ENCODE peak calls at places on chromosome 14, in five cellular contexts. One of them, this sample, is unnamed.

GRCh38 chr14:68771631-68772030 is 21.2 kb downstream of the ZFP36L1 start:
- DNase-seq in activated naive CD4-positive, alpha-beta T cell treated with anti-CD3 and anti-CD28 coated beads, Interleukin-2, amount 10 ng/mL, durations not matched to agents 7 days and 5 days: peak; percentile 64
- DNase-seq in activated T-cell treated with anti-CD3 and anti-CD28 coated beads for 24 hours: no peak
- DNase-seq in activated CD4-positive, alpha-beta T cell treated with anti-CD3 and anti-CD28 coated beads, Interleukin-2, amount 50 U/mL, for 48 hours: no peak
- DNase-seq in RPMI7951: no peak
- DNase-seq in this sample: no peak

GRCh38 chr14:68140111-68140741 is 320.6 kb downstream of the RAD51B start:
- DNase-seq in activated naive CD4-positive, alpha-beta T cell treated with anti-CD3 and anti-CD28 coated beads, Interleukin-2, amount 10 ng/mL, durations not matched to agents 7 days and 5 days: no peak
- DNase-seq in activated T-cell treated with anti-CD3 and anti-CD28 coated beads for 24 hours: no peak
- DNase-seq in activated CD4-positive, alpha-beta T cell treated with anti-CD3 and anti-CD28 coated beads, Interleukin-2, amount 50 U/mL, for 48 hours: no peak
- DNase-seq in RPMI7951: peak; percentile 99
- DNase-seq in this sample: no peak

GRCh38 chr14:23352506-23353432 is at the start of gene SLC22A17:
- DNase-seq in activated naive CD4-positive, alpha-beta T cell treated with anti-CD3 and anti-CD28 coated beads, Interleukin-2, amount 10 ng/mL, durations not matched to agents 7 days and 5 days: peak; percentile 60
- DNase-seq in activated T-cell treated with anti-CD3 and anti-CD28 coated beads for 24 hours: peak; percentile 48
- DNase-seq in activated CD4-positive, alpha-beta T cell treated with anti-CD3 and anti-CD28 coated beads, Interleukin-2, amount 50 U/mL, for 48 hours: peak; percentile 57
- DNase-seq in RPMI7951: peak; percentile 80
- DNase-seq in this sample: no peak

GRCh38 chr14:68979722-68980552 is 835 bp upstream of the ACTN1 start:
- DNase-seq in activated naive CD4-positive, alpha-beta T cell treated with anti-CD3 and anti-CD28 coated beads, Interleukin-2, amount 10 ng/mL, durations not matched to agents 7 days and 5 days: peak; percentile 28
- DNase-seq in activated T-cell treated with anti-CD3 and anti-CD28 coated beads for 24 hours: no peak
- DNase-seq in activated CD4-positive, alpha-beta T cell treated with anti-CD3 and anti-CD28 coated beads, Interleukin-2, amount 50 U/mL, for 48 hours: no peak
- DNase-seq in RPMI7951: peak; percentile 55
- DNase-seq in this sample: peak; percentile 41

GRCh38 chr14:32560213-32560857 is 231.2 kb downstream of the AKAP6 start:
- DNase-seq in activated naive CD4-positive, alpha-beta T cell treated with anti-CD3 and anti-CD28 coated beads, Interleukin-2, amount 10 ng/mL, durations not matched to agents 7 days and 5 days: peak; percentile 54
- DNase-seq in activated T-cell treated with anti-CD3 and anti-CD28 coated beads for 24 hours: peak; percentile 0
- DNase-seq in activated CD4-positive, alpha-beta T cell treated with anti-CD3 and anti-CD28 coated beads, Interleukin-2, amount 50 U/mL, for 48 hours: peak; percentile 7
- DNase-seq in RPMI7951: peak; percentile 66
- DNase-seq in this sample: peak; percentile 46

GRCh38 chr14:59634617-59635016 is 58.0 kb upstream of the CCDC175 start:
- DNase-seq in activated naive CD4-positive, alpha-beta T cell treated with anti-CD3 and anti-CD28 coated beads, Interleukin-2, amount 10 ng/mL, durations not matched to agents 7 days and 5 days: no peak
- DNase-seq in activated T-cell treated with anti-CD3 and anti-CD28 coated beads for 24 hours: no peak
- DNase-seq in activated CD4-positive, alpha-beta T cell treated with anti-CD3 and anti-CD28 coated beads, Interleukin-2, amount 50 U/mL, for 48 hours: no peak
- DNase-seq in RPMI7951: no peak
- DNase-seq in this sample: no peak

GRCh38 chr14:74634481-74634880 is 22.4 kb upstream of the LTBP2 start:
- DNase-seq in activated naive CD4-positive, alpha-beta T cell treated with anti-CD3 and anti-CD28 coated beads, Interleukin-2, amount 10 ng/mL, durations not matched to agents 7 days and 5 days: no peak
- DNase-seq in activated T-cell treated with anti-CD3 and anti-CD28 coated beads for 24 hours: no peak
- DNase-seq in activated CD4-positive, alpha-beta T cell treated with anti-CD3 and anti-CD28 coated beads, Interleukin-2, amount 50 U/mL, for 48 hours: no peak
- DNase-seq in RPMI7951: no peak
- DNase-seq in this sample: no peak

GRCh38 chr14:58713677-58714076 is 75.9 kb downstream of the DACT1 start:
- DNase-seq in activated naive CD4-positive, alpha-beta T cell treated with anti-CD3 and anti-CD28 coated beads, Interleukin-2, amount 10 ng/mL, durations not matched to agents 7 days and 5 days: no peak
- DNase-seq in activated T-cell treated with anti-CD3 and anti-CD28 coated beads for 24 hours: no peak
- DNase-seq in activated CD4-positive, alpha-beta T cell treated with anti-CD3 and anti-CD28 coated beads, Interleukin-2, amount 50 U/mL, for 48 hours: no peak
- DNase-seq in RPMI7951: no peak
- DNase-seq in this sample: no peak

GRCh38 chr14:100432652-100433427 is 109.7 kb downstream of the SLC25A47 start:
- DNase-seq in activated naive CD4-positive, alpha-beta T cell treated with anti-CD3 and anti-CD28 coated beads, Interleukin-2, amount 10 ng/mL, durations not matched to agents 7 days and 5 days: no peak
- DNase-seq in activated T-cell treated with anti-CD3 and anti-CD28 coated beads for 24 hours: no peak
- DNase-seq in activated CD4-positive, alpha-beta T cell treated with anti-CD3 and anti-CD28 coated beads, Interleukin-2, amount 50 U/mL, for 48 hours: no peak
- DNase-seq in RPMI7951: no peak
- DNase-seq in this sample: no peak

GRCh38 chr14:82710257-82710841 is 1176.7 kb upstream of the SEL1L start:
- DNase-seq in activated naive CD4-positive, alpha-beta T cell treated with anti-CD3 and anti-CD28 coated beads, Interleukin-2, amount 10 ng/mL, durations not matched to agents 7 days and 5 days: peak; percentile 50
- DNase-seq in activated T-cell treated with anti-CD3 and anti-CD28 coated beads for 24 hours: peak; percentile 1
- DNase-seq in activated CD4-positive, alpha-beta T cell treated with anti-CD3 and anti-CD28 coated beads, Interleukin-2, amount 50 U/mL, for 48 hours: peak; percentile 49
- DNase-seq in RPMI7951: peak; percentile 29
- DNase-seq in this sample: peak; percentile 19

GRCh38 chr14:105414456-105415371 is 4.9 kb upstream of the MTA1 start:
- DNase-seq in activated naive CD4-positive, alpha-beta T cell treated with anti-CD3 and anti-CD28 coated beads, Interleukin-2, amount 10 ng/mL, durations not matched to agents 7 days and 5 days: peak; percentile 75
- DNase-seq in activated T-cell treated with anti-CD3 and anti-CD28 coated beads for 24 hours: peak; percentile 64
- DNase-seq in activated CD4-positive, alpha-beta T cell treated with anti-CD3 and anti-CD28 coated beads, Interleukin-2, amount 50 U/mL, for 48 hours: peak; percentile 66
- DNase-seq in RPMI7951: peak; percentile 38
- DNase-seq in this sample: peak; percentile 81

GRCh38 chr14:52043690-52044089 is 25.2 kb downstream of the NID2 start:
- DNase-seq in activated naive CD4-positive, alpha-beta T cell treated with anti-CD3 and anti-CD28 coated beads, Interleukin-2, amount 10 ng/mL, durations not matched to agents 7 days and 5 days: peak; percentile 58
- DNase-seq in activated T-cell treated with anti-CD3 and anti-CD28 coated beads for 24 hours: peak; percentile 20
- DNase-seq in activated CD4-positive, alpha-beta T cell treated with anti-CD3 and anti-CD28 coated beads, Interleukin-2, amount 50 U/mL, for 48 hours: peak; percentile 51
- DNase-seq in RPMI7951: peak; percentile 60
- DNase-seq in this sample: peak; percentile 24

GRCh38 chr14:62117010-62117717 is 354.9 kb downstream of the SNAPC1 start:
- DNase-seq in activated naive CD4-positive, alpha-beta T cell treated with anti-CD3 and anti-CD28 coated beads, Interleukin-2, amount 10 ng/mL, durations not matched to agents 7 days and 5 days: peak; percentile 70
- DNase-seq in activated T-cell treated with anti-CD3 and anti-CD28 coated beads for 24 hours: peak; percentile 60
- DNase-seq in activated CD4-positive, alpha-beta T cell treated with anti-CD3 and anti-CD28 coated beads, Interleukin-2, amount 50 U/mL, for 48 hours: peak; percentile 61
- DNase-seq in RPMI7951: peak; percentile 30
- DNase-seq in this sample: no peak

GRCh38 chr14:24435192-24435810 is 5.5 kb downstream of the KHNYN start:
- DNase-seq in activated naive CD4-positive, alpha-beta T cell treated with anti-CD3 and anti-CD28 coated beads, Interleukin-2, amount 10 ng/mL, durations not matched to agents 7 days and 5 days: no peak
- DNase-seq in activated T-cell treated with anti-CD3 and anti-CD28 coated beads for 24 hours: no peak
- DNase-seq in activated CD4-positive, alpha-beta T cell treated with anti-CD3 and anti-CD28 coated beads, Interleukin-2, amount 50 U/mL, for 48 hours: no peak
- DNase-seq in RPMI7951: no peak
- DNase-seq in this sample: no peak

GRCh38 chr14:63287661-63288483 is 30.9 kb downstream of the GPHB5 start:
- DNase-seq in activated naive CD4-positive, alpha-beta T cell treated with anti-CD3 and anti-CD28 coated beads, Interleukin-2, amount 10 ng/mL, durations not matched to agents 7 days and 5 days: no peak
- DNase-seq in activated T-cell treated with anti-CD3 and anti-CD28 coated beads for 24 hours: no peak
- DNase-seq in activated CD4-positive, alpha-beta T cell treated with anti-CD3 and anti-CD28 coated beads, Interleukin-2, amount 50 U/mL, for 48 hours: no peak
- DNase-seq in RPMI7951: no peak
- DNase-seq in this sample: no peak

GRCh38 chr14:36020120-36021029 is 156.1 kb downstream of the PTCSC3 start:
- DNase-seq in activated naive CD4-positive, alpha-beta T cell treated with anti-CD3 and anti-CD28 coated beads, Interleukin-2, amount 10 ng/mL, durations not matched to agents 7 days and 5 days: no peak
- DNase-seq in activated T-cell treated with anti-CD3 and anti-CD28 coated beads for 24 hours: no peak
- DNase-seq in activated CD4-positive, alpha-beta T cell treated with anti-CD3 and anti-CD28 coated beads, Interleukin-2, amount 50 U/mL, for 48 hours: no peak
- DNase-seq in RPMI7951: no peak
- DNase-seq in this sample: no peak

GRCh38 chr14:23568600-23569310 is 1.2 kb upstream of the AP1G2 start:
- DNase-seq in activated naive CD4-positive, alpha-beta T cell treated with anti-CD3 and anti-CD28 coated beads, Interleukin-2, amount 10 ng/mL, durations not matched to agents 7 days and 5 days: peak; percentile 42
- DNase-seq in activated T-cell treated with anti-CD3 and anti-CD28 coated beads for 24 hours: no peak
- DNase-seq in activated CD4-positive, alpha-beta T cell treated with anti-CD3 and anti-CD28 coated beads, Interleukin-2, amount 50 U/mL, for 48 hours: no peak
- DNase-seq in RPMI7951: no peak
- DNase-seq in this sample: no peak

GRCh38 chr14:87628129-87628528 is 364.9 kb downstream of the GALC start:
- DNase-seq in activated naive CD4-positive, alpha-beta T cell treated with anti-CD3 and anti-CD28 coated beads, Interleukin-2, amount 10 ng/mL, durations not matched to agents 7 days and 5 days: no peak
- DNase-seq in activated T-cell treated with anti-CD3 and anti-CD28 coated beads for 24 hours: no peak
- DNase-seq in activated CD4-positive, alpha-beta T cell treated with anti-CD3 and anti-CD28 coated beads, Interleukin-2, amount 50 U/mL, for 48 hours: no peak
- DNase-seq in RPMI7951: no peak
- DNase-seq in this sample: no peak

GRCh38 chr14:105255021-105255507 is 6.7 kb downstream of the BTBD6 start:
- DNase-seq in activated naive CD4-positive, alpha-beta T cell treated with anti-CD3 and anti-CD28 coated beads, Interleukin-2, amount 10 ng/mL, durations not matched to agents 7 days and 5 days: no peak
- DNase-seq in activated T-cell treated with anti-CD3 and anti-CD28 coated beads for 24 hours: no peak
- DNase-seq in activated CD4-positive, alpha-beta T cell treated with anti-CD3 and anti-CD28 coated beads, Interleukin-2, amount 50 U/mL, for 48 hours: no peak
- DNase-seq in RPMI7951: peak; percentile 88
- DNase-seq in this sample: no peak

GRCh38 chr14:33916663-33917565 is 34.0 kb downstream of the EGLN3 start:
- DNase-seq in activated naive CD4-positive, alpha-beta T cell treated with anti-CD3 and anti-CD28 coated beads, Interleukin-2, amount 10 ng/mL, durations not matched to agents 7 days and 5 days: no peak
- DNase-seq in activated T-cell treated with anti-CD3 and anti-CD28 coated beads for 24 hours: no peak
- DNase-seq in activated CD4-positive, alpha-beta T cell treated with anti-CD3 and anti-CD28 coated beads, Interleukin-2, amount 50 U/mL, for 48 hours: no peak
- DNase-seq in RPMI7951: peak; percentile 42
- DNase-seq in this sample: peak; percentile 72

GRCh38 chr14:89589400-89590128 is 172.5 kb upstream of the FOXN3 start:
- DNase-seq in activated naive CD4-positive, alpha-beta T cell treated with anti-CD3 and anti-CD28 coated beads, Interleukin-2, amount 10 ng/mL, durations not matched to agents 7 days and 5 days: no peak
- DNase-seq in activated T-cell treated with anti-CD3 and anti-CD28 coated beads for 24 hours: no peak
- DNase-seq in activated CD4-positive, alpha-beta T cell treated with anti-CD3 and anti-CD28 coated beads, Interleukin-2, amount 50 U/mL, for 48 hours: no peak
- DNase-seq in RPMI7951: no peak
- DNase-seq in this sample: no peak

GRCh38 chr14:104425171-104425681 is 154.3 kb upstream of the C14orf180 start:
- DNase-seq in activated naive CD4-positive, alpha-beta T cell treated with anti-CD3 and anti-CD28 coated beads, Interleukin-2, amount 10 ng/mL, durations not matched to agents 7 days and 5 days: no peak
- DNase-seq in activated T-cell treated with anti-CD3 and anti-CD28 coated beads for 24 hours: no peak
- DNase-seq in activated CD4-positive, alpha-beta T cell treated with anti-CD3 and anti-CD28 coated beads, Interleukin-2, amount 50 U/mL, for 48 hours: no peak
- DNase-seq in RPMI7951: no peak
- DNase-seq in this sample: no peak

GRCh38 chr14:35420036-35420811 is 15.7 kb upstream of the NFKBIA start:
- DNase-seq in activated naive CD4-positive, alpha-beta T cell treated with anti-CD3 and anti-CD28 coated beads, Interleukin-2, amount 10 ng/mL, durations not matched to agents 7 days and 5 days: no peak
- DNase-seq in activated T-cell treated with anti-CD3 and anti-CD28 coated beads for 24 hours: no peak
- DNase-seq in activated CD4-positive, alpha-beta T cell treated with anti-CD3 and anti-CD28 coated beads, Interleukin-2, amount 50 U/mL, for 48 hours: no peak
- DNase-seq in RPMI7951: peak; percentile 63
- DNase-seq in this sample: no peak

GRCh38 chr14:35332517-35333346 is 40.5 kb downstream of the PSMA6 start:
- DNase-seq in activated naive CD4-positive, alpha-beta T cell treated with anti-CD3 and anti-CD28 coated beads, Interleukin-2, amount 10 ng/mL, durations not matched to agents 7 days and 5 days: peak; percentile 66
- DNase-seq in activated T-cell treated with anti-CD3 and anti-CD28 coated beads for 24 hours: peak; percentile 51
- DNase-seq in activated CD4-positive, alpha-beta T cell treated with anti-CD3 and anti-CD28 coated beads, Interleukin-2, amount 50 U/mL, for 48 hours: peak; percentile 67
- DNase-seq in RPMI7951: peak; percentile 35
- DNase-seq in this sample: no peak

GRCh38 chr14:33596211-33597080 is 354.4 kb downstream of the EGLN3 start:
- DNase-seq in activated naive CD4-positive, alpha-beta T cell treated with anti-CD3 and anti-CD28 coated beads, Interleukin-2, amount 10 ng/mL, durations not matched to agents 7 days and 5 days: no peak
- DNase-seq in activated T-cell treated with anti-CD3 and anti-CD28 coated beads for 24 hours: no peak
- DNase-seq in activated CD4-positive, alpha-beta T cell treated with anti-CD3 and anti-CD28 coated beads, Interleukin-2, amount 50 U/mL, for 48 hours: no peak
- DNase-seq in RPMI7951: no peak
- DNase-seq in this sample: no peak

GRCh38 chr14:100067971-100068959 is 3.0 kb downstream of the EVL start:
- DNase-seq in activated naive CD4-positive, alpha-beta T cell treated with anti-CD3 and anti-CD28 coated beads, Interleukin-2, amount 10 ng/mL, durations not matched to agents 7 days and 5 days: peak; percentile 92
- DNase-seq in activated T-cell treated with anti-CD3 and anti-CD28 coated beads for 24 hours: peak; percentile 88
- DNase-seq in activated CD4-positive, alpha-beta T cell treated with anti-CD3 and anti-CD28 coated beads, Interleukin-2, amount 50 U/mL, for 48 hours: peak; percentile 88
- DNase-seq in RPMI7951: peak; percentile 24
- DNase-seq in this sample: peak; percentile 91